ENCODE peak calls at places on chromosomes 2 and 18, in four cellular contexts. Y is tibial artery; F is stimulated activated CD4-positive, alpha-beta T cell treated with anti-CD3 and anti-CD28 coated beads, Interleukin-1b, Interleukin-23, amount 100 ng/mL, for 4 hours; Z is NCI-H748 treated with DMSO at 0.1 percent for 48 hours. M is an unnamed sample.
A peak's percentile ranks its signal among the peaks of the same experiment; 100 is the strongest.

GRCh38 chr2:236352761-236353593 is 88.8 kb upstream of the ASB18 start:
- DNase-seq in Y (no peak), F (peak; percentile 14), Z (peak; percentile 30), M (no peak)

GRCh38 chr2:74425523-74425922 is 4.0 kb downstream of the WDR54 start:
- DNase-seq in Y (no peak), F (no peak), Z (no peak), M (no peak)

GRCh38 chr18:62450546-62451395 is 72.1 kb upstream of the ZCCHC2 start:
- DNase-seq in Y (peak; percentile 76), F (no peak), Z (peak; percentile 49), M (peak; percentile 77)

GRCh38 chr2:175251425-175252041 is 70.0 kb upstream of the ATP5MC3 start:
- DNase-seq in Y (no peak), F (peak; percentile 5), Z (peak; percentile 20), M (no peak)

GRCh38 chr18:26531600-26532150 is 16.7 kb downstream of the KCTD1 start:
- DNase-seq in Y (no peak), F (no peak), Z (no peak), M (no peak)

GRCh38 chr18:71398530-71398929 is 1109.7 kb downstream of the SOCS6 start:
- DNase-seq in Y (no peak), F (no peak), Z (peak; percentile 86), M (no peak)

GRCh38 chr18:62054929-62055498 is 131.8 kb downstream of the PIGN start:
- DNase-seq in Y (no peak), F (no peak), Z (no peak), M (no peak)

GRCh38 chr2:204693262-204693661 is 148.0 kb downstream of the PARD3B start:
- DNase-seq in Y (no peak), F (no peak), Z (no peak), M (no peak)

GRCh38 chr2:9650119-9650821 is 19.5 kb upstream of the YWHAQ start:
- DNase-seq in Y (no peak), F (no peak), Z (no peak), M (no peak)

GRCh38 chr2:149034406-149034805 is 4.1 kb upstream of the LYPD6B start:
- DNase-seq in Y (no peak), F (no peak), Z (no peak), M (no peak)

GRCh38 chr2:45441571-45441970 is 169.5 kb downstream of the SRBD1 start:
- DNase-seq in Y (no peak), F (no peak), Z (no peak), M (no peak)